ENCODE peak calls at places on chromosomes 3 and 15, in nine cellular contexts. One of them, this sample, is unnamed.

GRCh38 chr15:83498801-83499200 is 51.7 kb downstream of the SH3GL3 start:
- DNase-seq in HepG2: no peak
- DNase-seq in transverse colon: no peak
- DNase-seq in GM12891: no peak
- DNase-seq in breast epithelium: no peak
- DNase-seq in SK-N-SH: no peak
- DNase-seq in K562: no peak
- DNase-seq in GM12892: no peak
- DNase-seq in sigmoid colon: no peak
- DNase-seq in this sample: no peak

GRCh38 chr3:70861234-70861633 is 548.8 kb upstream of the MDFIC2 start:
- DNase-seq in HepG2: no peak
- DNase-seq in transverse colon: no peak
- DNase-seq in GM12891: no peak
- DNase-seq in breast epithelium: no peak
- DNase-seq in SK-N-SH: no peak
- DNase-seq in K562: no peak
- DNase-seq in GM12892: no peak
- DNase-seq in sigmoid colon: no peak
- DNase-seq in this sample: no peak

GRCh38 chr3:155426524-155427230 is 133.2 kb upstream of the STRIT1 start:
- DNase-seq in HepG2: no peak
- DNase-seq in transverse colon: no peak
- DNase-seq in GM12891: no peak
- DNase-seq in breast epithelium: no peak
- DNase-seq in SK-N-SH: no peak
- DNase-seq in K562: no peak
- DNase-seq in GM12892: no peak
- DNase-seq in sigmoid colon: no peak
- DNase-seq in this sample: no peak

GRCh38 chr15:81310480-81310879 is 13.5 kb downstream of the STARD5 start:
- DNase-seq in HepG2: no peak
- DNase-seq in transverse colon: no peak
- DNase-seq in GM12891: no peak
- DNase-seq in breast epithelium: no peak
- DNase-seq in SK-N-SH: no peak
- DNase-seq in K562: no peak
- DNase-seq in GM12892: no peak
- DNase-seq in sigmoid colon: no peak
- DNase-seq in this sample: no peak

GRCh38 chr3:181976526-181976925 is 264.8 kb downstream of the SOX2 start:
- DNase-seq in HepG2: no peak
- DNase-seq in transverse colon: no peak
- DNase-seq in GM12891: no peak
- DNase-seq in breast epithelium: no peak
- DNase-seq in SK-N-SH: no peak
- DNase-seq in K562: no peak
- DNase-seq in GM12892: no peak
- DNase-seq in sigmoid colon: no peak
- DNase-seq in this sample: no peak

GRCh38 chr3:3615533-3615932 is 183.7 kb upstream of the LRRN1 start:
- DNase-seq in HepG2: no peak
- DNase-seq in transverse colon: no peak
- DNase-seq in GM12891: no peak
- DNase-seq in breast epithelium: no peak
- DNase-seq in SK-N-SH: no peak
- DNase-seq in K562: no peak
- DNase-seq in GM12892: no peak
- DNase-seq in sigmoid colon: no peak
- DNase-seq in this sample: no peak

GRCh38 chr3:149501524-149501923 is 27.0 kb downstream of the TM4SF4 start:
- DNase-seq in HepG2: no peak
- DNase-seq in transverse colon: no peak
- DNase-seq in GM12891: no peak
- DNase-seq in breast epithelium: no peak
- DNase-seq in SK-N-SH: no peak
- DNase-seq in K562: no peak
- DNase-seq in GM12892: no peak
- DNase-seq in sigmoid colon: no peak
- DNase-seq in this sample: no peak

GRCh38 chr3:52480768-52481715 is 14.1 kb upstream of the STAB1 start:
- DNase-seq in HepG2: no peak
- DNase-seq in transverse colon: no peak
- DNase-seq in GM12891: no peak
- DNase-seq in breast epithelium: no peak
- DNase-seq in SK-N-SH: no peak
- DNase-seq in K562: no peak
- DNase-seq in GM12892: no peak
- DNase-seq in sigmoid colon: no peak
- DNase-seq in this sample: no peak

GRCh38 chr3:29335438-29335837 is 54.6 kb downstream of the RBMS3 start:
- DNase-seq in HepG2: no peak
- DNase-seq in transverse colon: peak; percentile 58
- DNase-seq in GM12891: no peak
- DNase-seq in breast epithelium: peak; percentile 50
- DNase-seq in SK-N-SH: peak; percentile 10
- DNase-seq in K562: no peak
- DNase-seq in GM12892: no peak
- DNase-seq in sigmoid colon: peak; percentile 92
- DNase-seq in this sample: peak; percentile 67

GRCh38 chr15:79535536-79535935 is 103.4 kb downstream of the MINAR1 start:
- DNase-seq in HepG2: no peak
- DNase-seq in transverse colon: no peak
- DNase-seq in GM12891: no peak
- DNase-seq in breast epithelium: no peak
- DNase-seq in SK-N-SH: no peak
- DNase-seq in K562: no peak
- DNase-seq in GM12892: no peak
- DNase-seq in sigmoid colon: no peak
- DNase-seq in this sample: no peak

GRCh38 chr3:177498037-177498857 is 301.0 kb upstream of the TBL1XR1 start:
- DNase-seq in HepG2: no peak
- DNase-seq in transverse colon: no peak
- DNase-seq in GM12891: no peak
- DNase-seq in breast epithelium: no peak
- DNase-seq in SK-N-SH: no peak
- DNase-seq in K562: no peak
- DNase-seq in GM12892: no peak
- DNase-seq in sigmoid colon: no peak
- DNase-seq in this sample: no peak

GRCh38 chr15:62071711-62072308 is 5.0 kb downstream of the C2CD4A start:
- DNase-seq in HepG2: peak; percentile 29
- DNase-seq in transverse colon: no peak
- DNase-seq in GM12891: peak; percentile 7
- DNase-seq in breast epithelium: no peak
- DNase-seq in SK-N-SH: peak; percentile 52
- DNase-seq in K562: peak; percentile 46
- DNase-seq in GM12892: no peak
- DNase-seq in sigmoid colon: no peak
- DNase-seq in this sample: no peak

GRCh38 chr15:85094685-85095084 is 113.0 kb downstream of the PDE8A start:
- DNase-seq in HepG2: no peak
- DNase-seq in transverse colon: no peak
- DNase-seq in GM12891: no peak
- DNase-seq in breast epithelium: no peak
- DNase-seq in SK-N-SH: no peak
- DNase-seq in K562: no peak
- DNase-seq in GM12892: no peak
- DNase-seq in sigmoid colon: no peak
- DNase-seq in this sample: no peak

GRCh38 chr15:60721706-60722105 is 242.8 kb upstream of the ICE2 start:
- DNase-seq in HepG2: no peak
- DNase-seq in transverse colon: no peak
- DNase-seq in GM12891: no peak
- DNase-seq in breast epithelium: no peak
- DNase-seq in SK-N-SH: no peak
- DNase-seq in K562: no peak
- DNase-seq in GM12892: no peak
- DNase-seq in sigmoid colon: no peak
- DNase-seq in this sample: no peak

GRCh38 chr3:35814531-35814930 is 175.2 kb downstream of the ARPP21 start:
- DNase-seq in HepG2: no peak
- DNase-seq in transverse colon: no peak
- DNase-seq in GM12891: no peak
- DNase-seq in breast epithelium: no peak
- DNase-seq in SK-N-SH: no peak
- DNase-seq in K562: no peak
- DNase-seq in GM12892: no peak
- DNase-seq in sigmoid colon: no peak
- DNase-seq in this sample: no peak

GRCh38 chr3:242986-243706 is 46.6 kb downstream of the CHL1 start:
- DNase-seq in HepG2: no peak
- DNase-seq in transverse colon: no peak
- DNase-seq in GM12891: no peak
- DNase-seq in breast epithelium: no peak
- DNase-seq in SK-N-SH: no peak
- DNase-seq in K562: no peak
- DNase-seq in GM12892: no peak
- DNase-seq in sigmoid colon: no peak
- DNase-seq in this sample: no peak

GRCh38 chr3:57951106-57951882 is 56.9 kb upstream of the FLNB start:
- DNase-seq in HepG2: peak; percentile 62
- DNase-seq in transverse colon: peak; percentile 60
- DNase-seq in GM12891: no peak
- DNase-seq in breast epithelium: peak; percentile 54
- DNase-seq in SK-N-SH: peak; percentile 44
- DNase-seq in K562: peak; percentile 82
- DNase-seq in GM12892: no peak
- DNase-seq in sigmoid colon: peak; percentile 93
- DNase-seq in this sample: peak; percentile 78

GRCh38 chr3:57948080-57948671 is 60.0 kb upstream of the FLNB start:
- DNase-seq in HepG2: peak; percentile 24
- DNase-seq in transverse colon: no peak
- DNase-seq in GM12891: no peak
- DNase-seq in breast epithelium: no peak
- DNase-seq in SK-N-SH: no peak
- DNase-seq in K562: no peak
- DNase-seq in GM12892: no peak
- DNase-seq in sigmoid colon: no peak
- DNase-seq in this sample: peak; percentile 48

GRCh38 chr3:57949344-57949743 is 58.9 kb upstream of the FLNB start:
- DNase-seq in HepG2: no peak
- DNase-seq in transverse colon: no peak
- DNase-seq in GM12891: no peak
- DNase-seq in breast epithelium: no peak
- DNase-seq in SK-N-SH: no peak
- DNase-seq in K562: no peak
- DNase-seq in GM12892: no peak
- DNase-seq in sigmoid colon: peak; percentile 40
- DNase-seq in this sample: peak; percentile 59

GRCh38 chr3:57948782-57949242 is 59.4 kb upstream of the FLNB start:
- DNase-seq in HepG2: peak; percentile 96
- DNase-seq in transverse colon: no peak
- DNase-seq in GM12891: no peak
- DNase-seq in breast epithelium: no peak
- DNase-seq in SK-N-SH: no peak
- DNase-seq in K562: no peak
- DNase-seq in GM12892: no peak
- DNase-seq in sigmoid colon: peak; percentile 64
- DNase-seq in this sample: peak; percentile 23

GRCh38 chr3:57949779-57950618 is 58.2 kb upstream of the FLNB start:
- DNase-seq in HepG2: peak; percentile 38
- DNase-seq in transverse colon: no peak
- DNase-seq in GM12891: no peak
- DNase-seq in breast epithelium: no peak
- DNase-seq in SK-N-SH: no peak
- DNase-seq in K562: no peak
- DNase-seq in GM12892: no peak
- DNase-seq in sigmoid colon: peak; percentile 70
- DNase-seq in this sample: peak; percentile 45
- TF ChIP-seq POLR2AphosphoS5 in HepG2: no peak
- TF ChIP-seq POLR2AphosphoS5 in transverse colon: no peak
- TF ChIP-seq POLR2AphosphoS5 in GM12891: no peak
- TF ChIP-seq POLR2AphosphoS5 in breast epithelium: no peak
- TF ChIP-seq POLR2AphosphoS5 in SK-N-SH: no peak
- TF ChIP-seq POLR2AphosphoS5 in K562: no peak
- TF ChIP-seq POLR2AphosphoS5 in GM12892: no peak
- TF ChIP-seq POLR2AphosphoS5 in sigmoid colon: no peak
- TF ChIP-seq POLR2AphosphoS5 in this sample: no peak

GRCh38 chr3:12139111-12139511 is 19.6 kb downstream of the TIMP4 start:
- DNase-seq in HepG2: peak; percentile 33
- DNase-seq in transverse colon: peak; percentile 34
- DNase-seq in GM12891: no peak
- DNase-seq in breast epithelium: no peak
- DNase-seq in SK-N-SH: peak; percentile 35
- DNase-seq in K562: peak; percentile 37
- DNase-seq in GM12892: no peak
- DNase-seq in sigmoid colon: no peak
- DNase-seq in this sample: no peak
- TF ChIP-seq POLR2AphosphoS5 in HepG2: no peak
- TF ChIP-seq POLR2AphosphoS5 in transverse colon: no peak
- TF ChIP-seq POLR2AphosphoS5 in GM12891: no peak
- TF ChIP-seq POLR2AphosphoS5 in breast epithelium: peak; percentile 32
- TF ChIP-seq POLR2AphosphoS5 in SK-N-SH: no peak
- TF ChIP-seq POLR2AphosphoS5 in K562: no peak
- TF ChIP-seq POLR2AphosphoS5 in GM12892: no peak
- TF ChIP-seq POLR2AphosphoS5 in sigmoid colon: no peak
- TF ChIP-seq POLR2AphosphoS5 in this sample: no peak

GRCh38 chr3:63864008-63864871 is 573 bp downstream of the ATXN7 start:
- DNase-seq in HepG2: no peak
- DNase-seq in transverse colon: peak; percentile 51
- DNase-seq in GM12891: peak; percentile 56
- DNase-seq in breast epithelium: no peak
- DNase-seq in SK-N-SH: peak; percentile 85
- DNase-seq in K562: peak; percentile 32
- DNase-seq in GM12892: peak; percentile 55
- DNase-seq in sigmoid colon: no peak
- DNase-seq in this sample: peak; percentile 90
- TF ChIP-seq POLR2AphosphoS5 in HepG2: no peak
- TF ChIP-seq POLR2AphosphoS5 in transverse colon: no peak
- TF ChIP-seq POLR2AphosphoS5 in GM12891: no peak
- TF ChIP-seq POLR2AphosphoS5 in breast epithelium: no peak
- TF ChIP-seq POLR2AphosphoS5 in SK-N-SH: no peak
- TF ChIP-seq POLR2AphosphoS5 in K562: no peak
- TF ChIP-seq POLR2AphosphoS5 in GM12892: no peak
- TF ChIP-seq POLR2AphosphoS5 in sigmoid colon: no peak
- TF ChIP-seq POLR2AphosphoS5 in this sample: peak; percentile 67

DNA sequence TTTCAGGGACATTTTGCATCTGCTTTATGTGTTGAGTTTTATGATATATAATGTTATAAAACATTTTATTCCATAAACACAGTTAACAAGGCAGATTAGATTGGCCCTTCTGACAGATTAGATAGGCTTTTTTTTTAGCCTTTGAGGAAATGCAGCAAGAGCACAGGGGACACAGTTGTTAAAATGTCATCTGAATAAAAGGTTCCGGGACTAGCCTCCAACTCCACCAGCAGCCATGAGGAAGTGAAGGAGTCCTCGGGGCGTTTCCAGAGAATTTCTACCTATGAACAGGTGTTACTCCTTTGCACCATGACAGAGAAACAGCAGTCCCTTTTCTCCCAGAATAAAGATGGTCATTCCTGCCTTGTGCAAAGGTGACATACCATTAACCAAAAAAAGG is 167.8 kb upstream of the KBTBD8 start:
- DNase-seq in HepG2: no peak
- DNase-seq in transverse colon: peak; percentile 62
- DNase-seq in GM12891: no peak
- DNase-seq in breast epithelium: no peak
- DNase-seq in SK-N-SH: no peak
- DNase-seq in K562: no peak
- DNase-seq in GM12892: no peak
- DNase-seq in sigmoid colon: no peak
- DNase-seq in this sample: no peak
- TF ChIP-seq POLR2AphosphoS5 in HepG2: no peak
- TF ChIP-seq POLR2AphosphoS5 in transverse colon: peak; percentile 9
- TF ChIP-seq POLR2AphosphoS5 in GM12891: no peak
- TF ChIP-seq POLR2AphosphoS5 in breast epithelium: no peak
- TF ChIP-seq POLR2AphosphoS5 in SK-N-SH: no peak
- TF ChIP-seq POLR2AphosphoS5 in K562: no peak
- TF ChIP-seq POLR2AphosphoS5 in GM12892: no peak
- TF ChIP-seq POLR2AphosphoS5 in sigmoid colon: no peak
- TF ChIP-seq POLR2AphosphoS5 in this sample: no peak

GRCh38 chr3:49669352-49669751 is 4.8 kb upstream of the APEH start:
- DNase-seq in HepG2: no peak
- DNase-seq in transverse colon: no peak
- DNase-seq in GM12891: no peak
- DNase-seq in breast epithelium: no peak
- DNase-seq in SK-N-SH: no peak
- DNase-seq in K562: no peak
- DNase-seq in GM12892: no peak
- DNase-seq in sigmoid colon: no peak
- DNase-seq in this sample: no peak
- TF ChIP-seq POLR2AphosphoS5 in HepG2: no peak
- TF ChIP-seq POLR2AphosphoS5 in transverse colon: no peak
- TF ChIP-seq POLR2AphosphoS5 in GM12891: no peak
- TF ChIP-seq POLR2AphosphoS5 in breast epithelium: no peak
- TF ChIP-seq POLR2AphosphoS5 in SK-N-SH: no peak
- TF ChIP-seq POLR2AphosphoS5 in K562: no peak
- TF ChIP-seq POLR2AphosphoS5 in GM12892: no peak
- TF ChIP-seq POLR2AphosphoS5 in sigmoid colon: no peak
- TF ChIP-seq POLR2AphosphoS5 in this sample: no peak

This sample was measured in spleen.